ENCODE peak calls at places on chromosomes 3 and 15, in five cellular contexts. E, Z, O, J and L are unnamed samples.

GRCh38 chr3:94137377-94137776 is 74.5 kb downstream of the NSUN3 start:
- DNase-seq in J (no peak), O (no peak), E (no peak), Z (no peak), L (no peak)

GRCh38 chr3:187042062-187042745 is 97.1 kb downstream of the RPL39L start:
- DNase-seq in E (no peak), O (no peak), Z (no peak), J (no peak), L (no peak)

GRCh38 chr3:73342077-73342476 is 280.6 kb downstream of the EBLN2 start:
- DNase-seq in J (no peak), O (no peak), E (no peak), Z (no peak), L (no peak)

GRCh38 chr15:96340611-96341464 is 10.3 kb downstream of the NR2F2 start:
- DNase-seq in Z (peak), O (no peak), E (peak), J (no peak), L (peak)

GRCh38 chr3:132262305-132262704 is 54.9 kb upstream of the ACP3 start:
- DNase-seq in Z (no peak), O (no peak), J (no peak), E (no peak), L (no peak)

GRCh38 chr3:128872282-128872681 is 7.1 kb upstream of the ACAD9 start:
- DNase-seq in E (no peak), J (no peak), Z (no peak), O (no peak), L (no peak)

GRCh38 chr3:105837143-105837740 is 31.6 kb downstream of the CBLB start:
- DNase-seq in J (no peak), Z (no peak), E (no peak), O (no peak), L (no peak)

GRCh38 chr15:80609512-80609946 is 85.6 kb upstream of the ABHD17C start:
- DNase-seq in O (no peak), E (peak), Z (no peak), J (no peak), L (no peak)

GRCh38 chr3:188747487-188747886 is 424.3 kb upstream of the TPRG1 start:
- DNase-seq in E (no peak), J (no peak), Z (no peak), O (no peak), L (no peak)

GRCh38 chr3:152193673-152194267 is 75.0 kb upstream of the MBNL1 start:
- DNase-seq in Z (no peak), O (no peak), E (no peak), J (no peak), L (peak)

GRCh38 chr3:128076465-128076782 is 24.2 kb downstream of the SEC61A1 start:
- DNase-seq in E (no peak), J (no peak), Z (no peak), O (no peak), L (no peak)

GRCh38 chr3:175258763-175259162 is 399.6 kb downstream of the NAALADL2 start:
- DNase-seq in E (no peak), Z (no peak), J (no peak), O (no peak), L (no peak)

GRCh38 chr3:52831500-52832301 is 1.2 kb upstream of the ITIH4 start:
- DNase-seq in J (no peak), Z (peak), E (peak), O (peak), L (no peak)

GRCh38 chr3:9810846-9811245 is 784 bp downstream of the TTLL3 start:
- DNase-seq in Z (no peak), J (no peak), O (no peak), E (no peak), L (no peak)

GRCh38 chr3:72977060-72977459 is 19.6 kb upstream of the PPP4R2 start:
- DNase-seq in E (peak), Z (no peak), J (no peak), O (no peak), L (no peak)

GRCh38 chr3:32076566-32076965 is 29.9 kb upstream of the GPD1L start:
- DNase-seq in Z (no peak), J (no peak), O (no peak), E (peak), L (no peak)

GRCh38 chr3:188092648-188093047 is 61.3 kb upstream of the LPP start:
- DNase-seq in Z (no peak), O (no peak), E (no peak), J (no peak), L (no peak)

GRCh38 chr3:95167748-95168147 is 1104.9 kb downstream of the NSUN3 start:
- DNase-seq in J (no peak), Z (no peak), E (no peak), O (no peak), L (no peak)

GRCh38 chr3:113148307-113148703 is 63.1 kb upstream of the BOC start:
- DNase-seq in Z (no peak), E (no peak), J (no peak), O (no peak), L (peak)

GRCh38 chr3:43260412-43260811 is 25.9 kb upstream of the SNRK start:
- DNase-seq in Z (no peak), E (no peak), O (no peak), J (no peak), L (no peak)

GRCh38 chr3:102179321-102180290 is 255.2 kb upstream of the ZPLD1 start:
- DNase-seq in Z (no peak), E (peak), J (no peak), O (no peak), L (peak)

GRCh38 chr15:28114721-28115622 is 15.9 kb upstream of the OCA2 start:
- DNase-seq in E (peak), J (no peak), Z (peak), O (no peak), L (no peak)

GRCh38 chr3:146421814-146422748 is 47.3 kb downstream of the PLSCR2 start:
- DNase-seq in O (no peak), E (no peak), Z (no peak), J (peak), L (no peak)

GRCh38 chr15:78216276-78217229 is 17.8 kb downstream of the ACSBG1 start:
- DNase-seq in Z (no peak), J (no peak), O (peak), E (peak), L (peak)

GRCh38 chr3:37833790-37834189 is 27.9 kb upstream of the CTDSPL start:
- DNase-seq in E (no peak), O (no peak), J (no peak), Z (no peak), L (no peak)

GRCh38 chr3:43288850-43289249 is 2.5 kb downstream of the SNRK start:
- DNase-seq in O (no peak), Z (no peak), E (no peak), J (no peak), L (no peak)

GRCh38 chr3:60584250-60584649 is 667.0 kb downstream of the FHIT start:
- DNase-seq in J (peak), Z (no peak), E (no peak), O (no peak), L (no peak)

GRCh38 chr15:91186892-91187644 is 87.0 kb downstream of the SV2B start:
- DNase-seq in J (no peak), Z (no peak), O (no peak), E (peak), L (no peak)

GRCh38 chr3:127647171-127647884 is 18.3 kb downstream of the PODXL2 start:
- DNase-seq in E (no peak), J (no peak), O (no peak), Z (no peak), L (no peak)